ENCODE peak calls at places on chromosomes 5 and 9, in six cellular contexts. S is stimulated activated naive CD4-positive, alpha-beta T cell; Q is activated CD4-positive, alpha-beta T cell treated with anti-CD3 and anti-CD28 coated beads, Interleukin-2, amount 50 U/mL, for 4 hours; L is Caki2; G is naive thymus-derived CD8-positive, alpha-beta T cell; W is cardiac muscle cell. D is an unnamed sample.

GRCh38 chr5:19927919-19928318 is 60.1 kb downstream of the CDH18 start:
- DNase-seq in S (no peak), Q (no peak), L (no peak), G (no peak), W (no peak), D (no peak)

GRCh38 chr5:96247733-96248132 is 185.3 kb downstream of the PCSK1 start:
- DNase-seq in S (no peak), Q (no peak), L (no peak), G (no peak), W (no peak), D (no peak)

GRCh38 chr9:6215562-6215961 is at the start of gene IL33:
- DNase-seq in S (no peak), Q (no peak), L (no peak), G (no peak), W (peak), D (no peak)

GRCh38 chr9:137762414-137763061 is 115.0 kb upstream of the CACNA1B start:
- DNase-seq in S (no peak), Q (no peak), L (no peak), G (no peak), W (no peak), D (no peak)

GRCh38 chr9:73023025-73023541 is 70.2 kb upstream of the ALDH1A1 start:
- DNase-seq in S (peak), Q (peak), L (peak), G (peak), W (peak), D (no peak)

GRCh38 chr5:142925795-142926194 is 155.6 kb downstream of the ARHGAP26 start:
- DNase-seq in S (no peak), Q (no peak), L (no peak), G (no peak), W (peak), D (no peak)

GRCh38 chr5:73136277-73136606 is 15.9 kb downstream of the TMEM171 start:
- DNase-seq in S (no peak), Q (no peak), L (no peak), G (no peak), W (peak), D (no peak)

GRCh38 chr5:40955313-40955712 is 46.0 kb downstream of the C7 start:
- DNase-seq in S (no peak), Q (no peak), L (no peak), G (no peak), W (no peak), D (no peak)

GRCh38 chr5:52777186-52777585 is 10.5 kb upstream of the ITGA1 start:
- DNase-seq in S (no peak), Q (no peak), L (no peak), G (no peak), W (no peak), D (no peak)

GRCh38 chr5:41418220-41419031 is 92.0 kb downstream of the PLCXD3 start:
- DNase-seq in S (no peak), Q (no peak), L (peak), G (no peak), W (peak), D (no peak)

GRCh38 chr9:83106272-83106671 is 43.3 kb upstream of the RASEF start:
- DNase-seq in S (no peak), Q (no peak), L (peak), G (no peak), W (no peak), D (no peak)

GRCh38 chr5:14816999-14817761 is 54.4 kb downstream of the ANKH start:
- DNase-seq in S (no peak), Q (no peak), L (no peak), G (no peak), W (peak), D (peak)

GRCh38 chr5:159933531-159934485 is 17.5 kb downstream of the ADRA1B start:
- DNase-seq in S (no peak), Q (no peak), L (no peak), G (no peak), W (no peak), D (no peak)

GRCh38 chr9:20015427-20015931 is 226.6 kb upstream of the SLC24A2 start:
- DNase-seq in S (peak), Q (no peak), L (no peak), G (no peak), W (no peak), D (no peak)

GRCh38 chr9:130667117-130667430 is 2.7 kb downstream of the PRDM12 start:
- DNase-seq in S (no peak), Q (no peak), L (no peak), G (no peak), W (no peak), D (no peak)

GRCh38 chr5:75052461-75053285 is at the start of gene GCNT4:
- DNase-seq in S (peak), Q (peak), L (peak), G (peak), W (peak), D (peak)

GRCh38 chr9:85599540-85600140 is 142.1 kb downstream of the AGTPBP1 start:
- DNase-seq in S (no peak), Q (no peak), L (no peak), G (no peak), W (peak), D (no peak)

GRCh38 chr5:165495829-165496380 is 1990.5 kb downstream of the MAT2B start:
- DNase-seq in S (no peak), Q (no peak), L (no peak), G (no peak), W (peak), D (no peak)

GRCh38 chr5:72248352-72249032 is 71.5 kb downstream of the MRPS27 start:
- DNase-seq in S (no peak), Q (no peak), L (peak), G (no peak), W (peak), D (peak)

GRCh38 chr5:4511996-4512656 is 628.0 kb upstream of the ADAMTS16 start:
- DNase-seq in S (no peak), Q (no peak), L (peak), G (no peak), W (no peak), D (no peak)

GRCh38 chr9:93898502-93899426 is 56.4 kb downstream of the BARX1 start:
- DNase-seq in S (no peak), Q (no peak), L (no peak), G (no peak), W (no peak), D (peak)

GRCh38 chr9:6354072-6354686 is 26.0 kb downstream of the TPD52L3 start:
- DNase-seq in S (peak), Q (no peak), L (peak), G (no peak), W (peak), D (no peak)

GRCh38 chr5:43203373-43203772 is 11.3 kb downstream of the NIM1K start:
- DNase-seq in S (no peak), Q (no peak), L (no peak), G (no peak), W (no peak), D (no peak)

GRCh38 chr5:157870837-157871834 is 12.2 kb upstream of the CLINT1 start:
- DNase-seq in S (no peak), Q (no peak), L (peak), G (no peak), W (peak), D (no peak)

GRCh38 chr5:107893642-107894041 is 222.9 kb upstream of the EFNA5 start:
- DNase-seq in S (no peak), Q (no peak), L (no peak), G (no peak), W (peak), D (no peak)

GRCh38 chr9:136060671-136061371 is 34.3 kb downstream of the NACC2 start:
- DNase-seq in S (no peak), Q (no peak), L (no peak), G (no peak), W (no peak), D (no peak)

D was measured in tibial artery.